ENCODE peak calls at places on chromosomes 7 and 10, in ten cellular contexts. Q is mammary epithelial cell, T is IMR-90, E is fibroblast of lung, W is cardiac muscle cell, V is colonic mucosa, H is lower lobe of right lung, A is ovary, Z is small intestine, G is GM06990. K is an unnamed sample.

GRCh38 chr7:150871601-150872000 is 19.3 kb downstream of the AOC1 start:
- DNase-seq in H (no peak), V (no peak), E (peak; percentile 3), T (no peak), A (no peak), W (no peak), Q (peak; percentile 12), Z (no peak), G (no peak), K (no peak)

GRCh38 chr7:140702774-140703173 is 6.3 kb downstream of the NDUFB2 start:
- DNase-seq in E (peak; percentile 11), Q (no peak), V (no peak), T (no peak), H (no peak), G (no peak), A (no peak), Z (no peak), W (no peak), K (no peak)

GRCh38 chr7:925601-926000 is 28.9 kb downstream of the ADAP1 start:
- DNase-seq in G (peak; percentile 11), Q (no peak), T (no peak), W (no peak), Z (peak; percentile 79), V (peak; percentile 85), A (peak; percentile 39), E (no peak), H (peak; percentile 66), K (no peak)

GRCh38 chr10:53331460-53331859 is 558.9 kb upstream of the MBL2 start:
- DNase-seq in H (no peak), Z (no peak), Q (no peak), E (no peak), V (no peak), W (no peak), A (no peak), T (no peak), G (no peak), K (no peak)

GRCh38 chr7:36652431-36652830 is 71.9 kb downstream of the AOAH start:
- DNase-seq in Q (no peak), E (no peak), G (no peak), H (no peak), T (peak; percentile 11), W (no peak), Z (no peak), V (no peak), A (no peak), K (no peak)

GRCh38 chr10:48613015-48613414 is 8.1 kb upstream of the ARHGAP22 start:
- DNase-seq in V (peak; percentile 1), Z (no peak), T (peak; percentile 20), H (no peak), A (no peak), W (no peak), Q (no peak), E (no peak), G (no peak), K (no peak)

GRCh38 chr10:87842776-87843497 is 20.4 kb downstream of the KLLN start:
- DNase-seq in V (no peak), W (no peak), Z (no peak), G (no peak), H (no peak), T (peak; percentile 84), E (peak; percentile 86), Q (peak; percentile 92), A (no peak), K (peak; percentile 39)

GRCh38 chr7:43905954-43906326 is 456 bp downstream of the URGCP start:
- DNase-seq in E (peak; percentile 55), Z (peak; percentile 30), A (peak; percentile 66), V (peak; percentile 38), H (peak; percentile 50), G (peak; percentile 40), W (peak; percentile 62), T (peak; percentile 34), Q (peak; percentile 25), K (no peak)

GRCh38 chr7:96182424-96183158 is 139.3 kb downstream of the SLC25A13 start:
- DNase-seq in W (peak; percentile 14), Z (no peak), Q (no peak), V (no peak), H (no peak), T (no peak), A (no peak), E (no peak), G (no peak), K (no peak)
- H3K36me3 ChIP-seq in W (no peaks in the 10 kb centered on the region), Z (peaks cover 7% of the 10 kb centered on the region), Q (peaks cover 14% of the 10 kb centered on the region), V (peaks cover 6% of the 10 kb centered on the region), H (peaks cover 67% of the 10 kb centered on the region), T (peaks cover 7% of the 10 kb centered on the region), A (no peaks in the 10 kb centered on the region), E (no peaks in the 10 kb centered on the region), G (peaks cover 4% of the 10 kb centered on the region), K (peaks cover 3% of the 10 kb centered on the region)

GRCh38 chr7:30453016-30453415 is 25.6 kb downstream of the NOD1 start:
- DNase-seq in G (no peak), E (no peak), Z (no peak), T (no peak), Q (no peak), W (peak; percentile 65), H (no peak), V (no peak), A (no peak), K (no peak)

GRCh38 chr7:30450123-30450982 is 28.2 kb downstream of the NOD1 start:
- DNase-seq in V (no peak), Z (no peak), H (no peak), Q (no peak), W (no peak), G (no peak), E (no peak), T (no peak), A (peak; percentile 2), K (no peak)

GRCh38 chr7:30452278-30452930 is 26.2 kb downstream of the NOD1 start:
- DNase-seq in E (no peak), H (no peak), Q (no peak), V (no peak), A (peak; percentile 34), G (no peak), Z (no peak), W (no peak), T (no peak), K (no peak)

GRCh38 chr7:30451539-30452277 is 26.9 kb downstream of the NOD1 start:
- DNase-seq in G (no peak), E (no peak), W (no peak), Z (no peak), T (no peak), Q (no peak), H (no peak), A (peak; percentile 30), V (no peak), K (no peak)

DNA sequence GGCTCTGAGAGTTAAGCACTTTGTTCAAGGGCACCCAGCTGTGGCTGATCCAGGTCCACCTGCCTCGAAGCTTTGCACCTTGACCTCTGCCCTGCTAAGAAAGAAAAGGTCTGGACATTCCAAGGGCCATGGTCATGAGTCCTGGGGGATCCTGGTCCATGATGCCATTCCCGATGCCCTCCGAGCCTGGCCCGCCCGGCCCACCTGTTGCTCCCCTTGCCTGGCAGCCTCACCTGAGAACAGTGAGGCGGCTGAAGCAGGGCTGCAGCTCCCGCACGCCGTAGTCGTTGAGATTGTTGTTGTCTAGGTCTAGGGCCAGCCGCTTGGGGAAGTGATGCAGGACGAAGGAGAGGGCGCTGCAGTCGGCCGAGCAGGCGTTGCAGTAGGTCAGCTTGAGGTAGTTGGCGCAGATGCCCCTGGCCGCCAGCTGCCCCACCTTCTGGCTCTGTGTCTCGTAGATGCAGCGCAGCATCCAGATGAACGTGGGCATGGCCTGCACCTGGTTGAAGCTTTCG is 27.5 kb downstream of the NOD1 start:
- DNase-seq in Q (no peak), W (no peak), T (no peak), G (no peak), E (no peak), V (no peak), Z (no peak), H (no peak), A (peak; percentile 33), K (no peak)
- H3K4me3 ChIP-seq in Q (no peak overlapping the region), W (no peak overlapping the region), T (no peak overlapping the region), G (no peak overlapping the region), E (no peak overlapping the region), V (no peak overlapping the region), Z (no peak overlapping the region), H (no peak overlapping the region), A (no peak overlapping the region), K (no peak overlapping the region)

GRCh38 chr10:124993345-124993708 is 51.4 kb downstream of the ZRANB1 start:
- DNase-seq in A (no peak), V (no peak), Z (no peak), W (no peak), G (no peak), H (no peak), T (no peak), Q (no peak), E (no peak), K (no peak)

GRCh38 chr10:124991872-124992271 is 49.9 kb downstream of the ZRANB1 start:
- DNase-seq in W (no peak), V (no peak), Q (no peak), Z (no peak), A (no peak), E (no peak), G (no peak), T (no peak), H (no peak), K (no peak)

GRCh38 chr10:124990671-124991625 is 49.0 kb downstream of the ZRANB1 start:
- DNase-seq in A (no peak), E (no peak), T (no peak), G (no peak), W (no peak), V (no peak), Q (no peak), H (no peak), Z (no peak), K (no peak)

GRCh38 chr10:124993728-124994451 is 52.0 kb downstream of the ZRANB1 start:
- DNase-seq in H (peak; percentile 39), T (no peak), G (no peak), V (no peak), W (no peak), Z (no peak), E (no peak), Q (no peak), A (peak; percentile 35), K (no peak)

DNA sequence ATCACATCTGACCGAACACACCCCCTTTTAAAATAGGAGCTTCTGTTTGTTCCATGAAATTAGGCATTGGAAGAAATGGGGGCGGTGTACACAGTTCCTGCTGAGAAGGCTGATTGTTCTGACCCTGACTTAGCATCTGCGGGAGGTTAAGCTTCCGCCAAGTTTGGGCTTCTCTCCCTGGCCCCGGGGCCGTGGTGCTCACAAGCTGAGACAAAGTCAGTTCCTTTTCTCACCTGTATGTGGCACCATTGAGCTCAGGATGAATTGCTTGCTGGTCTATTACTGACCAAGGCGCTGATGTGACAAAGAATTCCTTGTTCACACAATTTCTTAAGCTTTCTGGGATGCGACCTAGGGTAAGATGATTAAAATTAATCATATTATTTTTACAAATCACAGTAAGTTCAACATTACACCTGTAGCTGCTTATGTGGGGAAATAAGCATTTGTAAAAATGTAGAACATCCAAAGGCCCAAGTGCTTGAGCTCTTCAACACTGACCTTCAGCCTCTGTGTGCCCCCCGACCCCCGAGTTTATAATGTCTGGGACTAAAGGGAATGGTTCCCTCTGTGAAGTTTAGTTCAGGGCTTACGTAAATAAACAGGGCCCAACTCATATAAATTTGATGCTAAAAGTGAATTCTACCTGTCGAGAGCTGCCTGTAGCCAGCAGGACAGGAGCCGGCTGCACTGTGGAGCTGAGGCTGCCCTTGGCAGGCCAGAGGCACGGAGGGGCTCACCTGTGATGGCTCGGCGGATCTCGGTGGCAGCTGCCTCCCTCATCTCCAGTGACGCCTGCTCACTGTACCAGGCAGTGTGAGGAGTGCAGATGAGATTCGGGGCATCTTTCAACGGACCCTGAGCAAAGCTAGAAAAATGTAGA is 50.8 kb downstream of the ZRANB1 start:
- DNase-seq in T (peak; percentile 63), H (peak; percentile 51), Q (peak; percentile 46), Z (peak; percentile 53), E (peak; percentile 54), V (peak; percentile 77), G (no peak), W (peak; percentile 57), A (peak; percentile 93), K (peak; percentile 80)
- H3K36me3 ChIP-seq in T (peaks cover 72% of the 10 kb centered on the region), H (peaks cover 98% of the 10 kb centered on the region), Q (peaks cover 18% of the 10 kb centered on the region), Z (peaks cover 11% of the 10 kb centered on the region), E (peaks cover 32% of the 10 kb centered on the region), V (peaks cover 2% of the 10 kb centered on the region), G (peaks cover 1% of the 10 kb centered on the region), W (peaks cover 48% of the 10 kb centered on the region), A (no peaks in the 10 kb centered on the region), K (peaks cover 85% of the 10 kb centered on the region)

GRCh38 chr10:110725809-110726641 is 81.9 kb downstream of the RBM20 start:
- DNase-seq in T (peak; percentile 37), A (no peak), H (no peak), V (no peak), E (peak; percentile 32), Z (no peak), W (peak; percentile 29), G (no peak), Q (peak; percentile 35), K (no peak)

GRCh38 chr10:110724116-110724701 is 80.1 kb downstream of the RBM20 start:
- DNase-seq in Z (no peak), A (no peak), G (peak; percentile 49), T (no peak), V (no peak), E (no peak), H (no peak), Q (no peak), W (no peak), K (no peak)

GRCh38 chr10:110723224-110723891 is 79.2 kb downstream of the RBM20 start:
- DNase-seq in G (no peak), W (no peak), Q (no peak), T (no peak), E (no peak), V (no peak), Z (no peak), A (no peak), H (no peak), K (peak; percentile 72)

GRCh38 chr10:110721406-110722038 is 77.4 kb downstream of the RBM20 start:
- DNase-seq in Q (no peak), W (no peak), Z (no peak), V (no peak), A (no peak), G (no peak), E (no peak), H (no peak), T (no peak), K (no peak)

DNA sequence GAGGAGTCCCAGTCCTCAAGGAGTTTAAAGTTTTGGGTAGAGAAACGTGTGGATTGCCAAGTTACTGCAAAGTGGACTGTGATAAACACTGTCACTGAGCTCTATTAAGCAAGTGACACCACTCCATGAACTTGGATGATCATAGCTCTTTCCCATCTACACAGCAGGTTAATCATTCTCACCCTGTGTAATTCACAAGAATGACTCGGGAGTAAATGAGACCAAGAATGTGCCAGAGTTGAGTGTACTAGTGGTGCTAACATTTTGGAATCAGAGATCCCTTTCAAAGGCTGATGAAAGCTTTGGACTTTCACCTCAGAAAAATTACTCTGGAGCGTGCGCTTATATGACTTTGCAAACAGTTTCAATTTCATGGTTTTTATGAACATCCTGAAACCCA is 80.8 kb downstream of the RBM20 start:
- DNase-seq in Z (peak; percentile 6), G (no peak), Q (no peak), A (no peak), E (no peak), W (no peak), T (no peak), H (no peak), V (no peak), K (no peak)
- H3K4me3 ChIP-seq in Z (no peak overlapping the region), G (no peak overlapping the region), Q (no peak overlapping the region), A (no peak overlapping the region), E (no peak overlapping the region), W (no peak overlapping the region), T (no peak overlapping the region), H (no peak overlapping the region), V (no peak overlapping the region), K (no peak overlapping the region)

K was measured in HAP-1.